ENCODE peak calls at places on chromosome 7, in five cellular contexts. P is BJ, H is left ventricle myocardium inferior, S is nephron progenitor cell, D is fibroblast of the aortic adventitia. Q is an unnamed sample.

GRCh38 chr7:137970263-137970975 is 31.5 kb downstream of the CREB3L2 start:
- DNase-seq in H (peak), D (peak), S (no peak), P (peak), Q (peak)

GRCh38 chr7:87316846-87317545 is 28.5 kb upstream of the CROT start:
- DNase-seq in S (no peak), H (no peak), D (peak), P (peak), Q (peak)

GRCh38 chr7:92633211-92633906 is 43.2 kb upstream of the FAM133B start:
- DNase-seq in H (no peak), P (peak), S (no peak), D (peak), Q (peak)

GRCh38 chr7:3197567-3198212 is 103.4 kb upstream of the SDK1 start:
- DNase-seq in S (no peak), D (no peak), H (no peak), P (no peak), Q (no peak)

GRCh38 chr7:27814054-27814453 is 74.1 kb downstream of the TAX1BP1 start:
- DNase-seq in P (no peak), S (no peak), H (no peak), D (peak), Q (no peak)

GRCh38 chr7:96901822-96902412 is 103.4 kb upstream of the DLX6 start:
- DNase-seq in P (no peak), H (no peak), D (no peak), S (no peak), Q (no peak)

GRCh38 chr7:45347804-45348203 is 190.2 kb downstream of the RAMP3 start:
- DNase-seq in D (peak), H (no peak), P (peak), S (no peak), Q (peak)

GRCh38 chr7:31633454-31633853 is 53.6 kb upstream of the PPP1R17 start:
- DNase-seq in H (no peak), D (no peak), P (no peak), S (no peak), Q (no peak)

GRCh38 chr7:154929006-154929726 is 73.8 kb downstream of the PAXIP1 start:
- DNase-seq in D (peak), H (no peak), P (no peak), S (no peak), Q (no peak)

GRCh38 chr7:16609842-16610450 is 35.6 kb downstream of the ANKMY2 start:
- DNase-seq in D (no peak), H (no peak), P (no peak), S (no peak), Q (no peak)

GRCh38 chr7:47771301-47771989 is 176.8 kb downstream of the PKD1L1 start:
- DNase-seq in S (no peak), P (no peak), H (no peak), D (peak), Q (no peak)

GRCh38 chr7:154409703-154410311 is 357.6 kb downstream of the DPP6 start:
- DNase-seq in H (no peak), D (peak), P (no peak), S (peak), Q (no peak)

GRCh38 chr7:37987732-37988131 is 67.3 kb downstream of the EPDR1 start:
- DNase-seq in P (no peak), H (no peak), D (peak), S (no peak), Q (no peak)

GRCh38 chr7:66837007-66837406 is 84.0 kb upstream of the TMEM248 start:
- DNase-seq in S (peak), D (no peak), H (no peak), P (no peak), Q (no peak)
- TF ChIP-seq CTCF in S (peak), D (peak), H (no peak), P (no peak), Q (peak)

GRCh38 chr7:72476608-72477305 is 64.6 kb upstream of the CALN1 start:
- DNase-seq in H (no peak), D (no peak), S (no peak), P (no peak), Q (no peak)
- TF ChIP-seq CTCF in H (no peak), D (no peak), S (no peak), P (no peak), Q (no peak)

DNA sequence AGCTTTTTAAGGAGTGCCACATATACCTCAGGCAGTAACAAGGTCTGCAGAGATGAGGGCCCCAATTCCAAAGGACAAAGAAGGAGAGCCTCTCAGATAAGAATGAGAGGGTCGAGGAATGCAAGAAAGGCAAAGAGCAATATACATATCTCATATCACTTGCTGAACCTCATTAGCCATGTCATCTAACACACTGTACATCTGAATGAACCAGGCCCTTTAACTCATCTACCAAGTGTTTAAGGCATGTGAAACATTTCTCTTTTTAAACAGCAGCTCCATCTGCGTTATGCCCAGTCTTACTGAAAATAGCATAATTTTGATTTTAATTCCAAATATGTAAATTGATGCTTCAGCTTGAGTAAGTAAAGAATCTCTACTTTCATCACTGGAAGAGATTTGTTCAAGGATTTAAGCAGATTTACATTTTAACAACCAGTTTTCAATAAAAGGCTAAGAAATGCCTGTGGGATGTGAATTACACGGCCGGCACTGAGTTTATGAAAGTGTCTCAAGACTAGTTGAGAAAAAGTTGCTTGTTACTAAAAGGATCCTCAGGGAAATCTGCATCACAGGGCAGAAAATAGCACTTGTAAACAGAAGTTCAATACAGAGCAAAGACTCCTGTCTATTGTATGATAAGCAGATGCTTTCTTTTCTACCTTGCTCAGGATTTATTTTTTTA is 123.8 kb upstream of the SLC26A5 start:
- DNase-seq in H (no peak), D (no peak), P (no peak), S (no peak), Q (peak)
- TF ChIP-seq CTCF in H (no peak), D (no peak), P (no peak), S (no peak), Q (no peak)

GRCh38 chr7:82443044-82443800 is at the start of gene CACNA2D1:
- DNase-seq in P (no peak), S (peak), H (peak), D (peak), Q (peak)
- TF ChIP-seq CTCF in P (no peak), S (no peak), H (no peak), D (no peak), Q (no peak)

GRCh38 chr7:78197447-78197846 is 398.9 kb downstream of the PHTF2 start:
- DNase-seq in D (peak), H (no peak), P (peak), S (no peak), Q (peak)

GRCh38 chr7:78195281-78195680 is 396.7 kb downstream of the PHTF2 start:
- DNase-seq in S (no peak), P (no peak), D (no peak), H (no peak), Q (no peak)

GRCh38 chr7:78194609-78195008 is 396.0 kb downstream of the PHTF2 start:
- DNase-seq in S (no peak), H (no peak), D (peak), P (no peak), Q (no peak)

GRCh38 chr7:78203042-78203720 is 404.6 kb downstream of the PHTF2 start:
- DNase-seq in S (no peak), D (no peak), P (no peak), H (no peak), Q (no peak)

DNA sequence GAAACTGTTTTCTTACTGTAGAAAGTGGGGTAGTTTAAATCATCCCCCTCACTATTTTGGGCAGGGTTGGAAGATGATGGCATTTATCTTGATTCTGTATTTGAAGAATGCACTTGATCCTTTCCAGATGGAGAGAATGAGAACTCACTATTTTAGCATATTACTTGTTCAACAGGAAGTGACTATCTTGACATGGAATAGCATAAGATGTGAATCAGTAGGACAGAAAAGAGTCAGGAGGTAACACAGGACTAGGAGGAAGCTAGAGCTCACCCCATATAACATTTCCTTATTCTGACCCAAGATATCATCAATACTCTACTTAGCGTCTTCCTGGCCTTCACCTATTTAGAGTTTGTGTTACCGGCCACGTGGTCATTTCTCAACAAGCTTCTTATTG is 400.2 kb downstream of the PHTF2 start:
- DNase-seq in S (no peak), P (peak), D (peak), H (no peak), Q (peak)
- TF ChIP-seq CTCF in S (no peak), P (no peak), D (no peak), H (no peak), Q (no peak)

GRCh38 chr7:29807179-29807841 is 1.0 kb downstream of the WIPF3 start:
- DNase-seq in S (peak), D (no peak), H (peak), P (no peak), Q (no peak)
- TF ChIP-seq CTCF in S (no peak), D (no peak), H (peak), P (no peak), Q (no peak)

GRCh38 chr7:142909921-142910521 is 23.5 kb downstream of the TRPV5 start:
- DNase-seq in H (no peak), D (no peak), P (no peak), S (no peak), Q (no peak)

GRCh38 chr7:142908290-142908689 is 22.7 kb upstream of the TRPV6 start:
- DNase-seq in S (no peak), H (no peak), D (no peak), P (no peak), Q (no peak)

GRCh38 chr7:142906643-142907042 is 21.1 kb upstream of the TRPV6 start:
- DNase-seq in S (no peak), D (no peak), H (no peak), P (no peak), Q (no peak)

GRCh38 chr7:142905759-142906158 is 20.2 kb upstream of the TRPV6 start:
- DNase-seq in S (no peak), P (no peak), H (no peak), D (no peak), Q (no peak)

DNA sequence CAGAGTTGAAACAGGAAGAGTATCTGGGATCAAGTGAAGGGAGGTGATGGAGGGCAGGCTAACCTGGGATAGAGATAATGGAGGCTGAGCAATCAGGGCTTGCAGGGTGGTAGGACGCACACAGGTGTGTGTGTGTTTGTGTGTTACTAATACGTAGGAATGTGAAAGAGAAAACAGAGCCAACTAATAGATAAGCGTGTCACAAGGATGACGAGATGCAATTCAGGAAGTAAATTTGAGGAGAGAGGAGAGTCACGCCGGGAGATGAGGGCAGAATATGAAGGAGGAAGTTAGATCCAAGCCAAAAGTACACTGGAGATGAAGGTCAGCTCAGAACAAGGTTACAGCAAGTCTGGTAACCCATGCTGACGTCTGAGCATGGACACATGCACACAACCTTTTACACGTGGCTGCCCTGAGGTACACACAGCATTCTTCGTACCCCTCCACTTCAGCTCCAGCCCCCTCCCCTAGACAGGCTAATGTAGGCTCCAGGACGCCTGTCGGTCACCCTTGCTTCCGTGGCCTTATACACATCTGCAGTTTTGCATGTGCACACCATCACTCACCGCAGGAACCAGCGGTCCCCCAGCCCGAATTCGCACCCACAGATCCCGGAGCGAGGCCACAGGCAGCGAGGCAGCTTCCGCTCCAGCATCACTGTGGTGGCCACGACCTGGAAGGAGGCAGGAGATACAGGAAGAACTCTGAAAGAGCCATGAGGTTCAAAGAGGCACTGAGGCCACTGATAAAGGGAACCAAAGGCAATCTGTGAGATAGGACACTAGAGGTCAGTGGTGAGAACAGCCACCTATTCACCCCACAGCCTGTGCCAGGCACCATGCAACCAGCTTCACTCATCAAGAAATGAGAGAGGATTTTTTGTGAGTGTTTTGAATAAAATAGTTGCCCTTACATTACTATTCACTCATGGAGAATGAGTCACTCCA is 23.7 kb upstream of the TRPV6 start:
- DNase-seq in S (no peak), P (no peak), D (peak), H (no peak), Q (no peak)
- TF ChIP-seq CTCF in S (peak), P (peak), D (peak), H (peak), Q (no peak)